ENCODE peak calls at places on chromosomes 2 and 18, in ten cellular contexts. W, K, C, J, P, M, F, A, N and V are unnamed samples.

GRCh38 chr2:187210726-187211125 is 237.3 kb downstream of the CALCRL start:
- DNase-seq in W (no peak), K (no peak), C (no peak), J (no peak), P (no peak), M (no peak), F (no peak), A (no peak), N (no peak), V (no peak)

GRCh38 chr2:23385748-23386421 is 906 bp downstream of the KLHL29 start:
- DNase-seq in W (peak; percentile 25), K (peak; percentile 59), C (no peak), J (no peak), P (no peak), M (no peak), F (no peak), A (no peak), N (peak; percentile 39), V (no peak)

GRCh38 chr2:48414980-48415764 is 114.8 kb upstream of the STON1 start:
- DNase-seq in W (no peak), K (peak; percentile 21), C (no peak), J (no peak), P (no peak), M (no peak), F (no peak), A (no peak), N (no peak), V (no peak)

GRCh38 chr2:156199588-156199987 is 132.9 kb downstream of the NR4A2 start:
- DNase-seq in W (no peak), K (no peak), C (no peak), J (no peak), P (no peak), M (no peak), F (no peak), A (no peak), N (no peak), V (no peak)

GRCh38 chr2:190354003-190354690 is 10.8 kb downstream of the INPP1 start:
- DNase-seq in W (peak; percentile 39), K (no peak), C (no peak), J (peak; percentile 26), P (no peak), M (no peak), F (no peak), A (no peak), N (no peak), V (no peak)

GRCh38 chr2:61951876-61952275 is 46.4 kb downstream of the COMMD1 start:
- DNase-seq in W (no peak), K (no peak), C (no peak), J (no peak), P (no peak), M (no peak), F (no peak), A (no peak), N (no peak), V (no peak)

GRCh38 chr2:204024503-204024902 is 87.9 kb downstream of the ICOS start:
- DNase-seq in W (no peak), K (peak; percentile 73), C (peak; percentile 37), J (no peak), P (peak; percentile 33), M (no peak), F (no peak), A (no peak), N (no peak), V (peak; percentile 27)

GRCh38 chr2:140442319-140442718 is 1662.1 kb upstream of the NXPH2 start:
- DNase-seq in W (no peak), K (no peak), C (no peak), J (no peak), P (no peak), M (no peak), F (no peak), A (no peak), N (no peak), V (no peak)

GRCh38 chr2:160367887-160368286 is 125.7 kb downstream of the RBMS1 start:
- DNase-seq in W (no peak), K (peak; percentile 25), C (peak; percentile 8), J (no peak), P (no peak), M (no peak), F (no peak), A (no peak), N (peak; percentile 33), V (no peak)

GRCh38 chr2:33598472-33599174 is 476 bp downstream of the FAM98A start:
- DNase-seq in W (peak; percentile 38), K (peak; percentile 47), C (no peak), J (no peak), P (peak; percentile 15), M (no peak), F (peak; percentile 12), A (peak; percentile 60), N (peak; percentile 40), V (peak; percentile 49)

GRCh38 chr2:1729264-1729663 is 15.1 kb downstream of the PXDN start:
- DNase-seq in W (no peak), K (no peak), C (no peak), J (peak; percentile 2), P (no peak), M (no peak), F (no peak), A (no peak), N (peak; percentile 4), V (no peak)

GRCh38 chr2:1727101-1727771 is 17.1 kb downstream of the PXDN start:
- DNase-seq in W (no peak), K (no peak), C (no peak), J (peak; percentile 24), P (no peak), M (no peak), F (no peak), A (no peak), N (peak; percentile 10), V (peak; percentile 27)

GRCh38 chr2:1730047-1730937 is 14.0 kb downstream of the PXDN start:
- DNase-seq in W (no peak), K (peak; percentile 56), C (no peak), J (peak; percentile 8), P (no peak), M (no peak), F (no peak), A (no peak), N (peak; percentile 25), V (peak; percentile 19)

GRCh38 chr2:1727796-1728474 is 16.4 kb downstream of the PXDN start:
- DNase-seq in W (no peak), K (no peak), C (no peak), J (peak; percentile 2), P (no peak), M (no peak), F (no peak), A (no peak), N (peak; percentile 12), V (no peak)

GRCh38 chr2:1728821-1729220 is 15.5 kb downstream of the PXDN start:
- DNase-seq in W (peak; percentile 41), K (peak; percentile 79), C (peak; percentile 72), J (peak; percentile 37), P (no peak), M (no peak), F (no peak), A (no peak), N (peak; percentile 16), V (peak; percentile 75)
- H3K4me1 ChIP-seq in W (peaks cover 21% of the 10 kb centered on the region), K (peaks cover 37% of the 10 kb centered on the region), C (peaks cover 25% of the 10 kb centered on the region), J (peaks cover 50% of the 10 kb centered on the region), P (peaks cover 39% of the 10 kb centered on the region), M (no peaks in the 10 kb centered on the region), F (peaks cover 60% of the 10 kb centered on the region), A (no peaks in the 10 kb centered on the region), N (peaks cover 5% of the 10 kb centered on the region), V (peaks cover 47% of the 10 kb centered on the region)

DNA sequence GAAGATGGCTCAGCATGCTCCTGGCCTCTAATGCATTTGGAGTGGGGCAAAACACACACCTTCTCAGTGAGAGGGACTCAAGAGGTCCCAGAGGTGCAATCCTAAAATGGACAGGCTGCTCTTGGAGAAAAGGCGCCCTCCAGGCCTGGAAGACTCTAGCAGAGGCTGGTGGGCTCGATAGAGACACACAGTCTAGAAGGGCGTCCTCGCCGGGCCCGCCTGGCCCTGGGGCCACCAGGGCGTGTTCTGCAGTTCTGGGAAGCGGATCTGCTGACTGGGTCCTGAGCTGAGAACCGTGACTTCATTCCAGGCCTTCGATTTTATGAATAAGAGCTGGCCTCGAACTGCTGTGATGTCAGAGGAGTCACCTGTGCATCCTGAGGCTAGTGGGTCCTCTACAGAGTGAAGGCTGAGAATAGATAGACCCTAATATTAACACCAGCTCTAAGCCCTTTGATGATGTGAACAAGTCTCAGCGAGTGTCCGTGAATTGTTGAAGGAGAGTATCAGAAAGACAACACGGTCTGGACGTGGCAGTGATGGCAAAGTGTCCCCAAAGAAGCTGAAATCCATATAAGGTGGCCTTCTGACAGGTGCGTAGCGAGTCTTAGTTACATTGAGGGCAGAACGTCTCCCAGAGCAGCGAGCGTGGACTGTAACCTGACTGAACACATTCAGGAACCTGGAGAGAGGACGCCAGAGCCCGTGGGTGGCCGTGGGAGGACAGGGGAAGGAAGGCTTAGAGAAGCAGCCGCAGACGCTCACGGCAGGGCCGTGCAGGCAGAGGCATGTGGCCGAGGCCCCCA is 136.9 kb downstream of the PTGR3 start:
- DNase-seq in W (no peak), K (no peak), C (no peak), J (no peak), P (no peak), M (no peak), F (no peak), A (no peak), N (no peak), V (no peak)
- H3K27ac ChIP-seq in W (no peak overlapping the region), K (no peak overlapping the region), C (no peak overlapping the region), J (peak overlapping the region; percentile 63), P (no peak overlapping the region), M (peak overlapping the region; percentile 74), F (no peak overlapping the region), A (peak overlapping the region; percentile 66), N (no peak overlapping the region), V (no peak overlapping the region)

DNA sequence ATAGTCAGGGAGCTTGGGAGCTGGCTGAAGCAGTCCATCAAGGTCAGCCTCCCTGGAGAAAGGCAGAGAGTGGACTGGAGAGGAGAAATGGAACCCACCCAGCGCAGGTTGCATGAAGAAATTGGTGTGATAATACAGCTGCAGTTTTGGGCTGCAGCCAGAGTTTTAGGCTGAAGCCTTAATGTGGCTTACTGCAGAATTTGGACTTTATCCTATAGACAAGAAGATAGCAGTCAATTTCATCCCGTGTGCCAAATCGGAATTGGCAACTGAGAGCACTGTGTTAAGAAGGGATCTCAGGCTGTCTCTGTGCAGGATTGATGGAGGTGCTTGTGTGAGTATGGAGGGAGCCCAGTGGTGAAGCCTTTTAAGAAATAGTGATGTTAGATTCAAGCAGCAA is 7.5 kb downstream of the SGPP2 start:
- DNase-seq in W (no peak), K (no peak), C (no peak), J (no peak), P (no peak), M (no peak), F (no peak), A (no peak), N (no peak), V (no peak)
- H3K27me3 ChIP-seq in W (no peaks in the 10 kb centered on the region), K (peaks cover 91% of the 10 kb centered on the region), C (no peaks in the 10 kb centered on the region), J (no peaks in the 10 kb centered on the region), P (peaks cover 4% of the 10 kb centered on the region), M (no peaks in the 10 kb centered on the region), F (no peaks in the 10 kb centered on the region), A (no peaks in the 10 kb centered on the region), N (no peaks in the 10 kb centered on the region), V (no peaks in the 10 kb centered on the region)

DNA sequence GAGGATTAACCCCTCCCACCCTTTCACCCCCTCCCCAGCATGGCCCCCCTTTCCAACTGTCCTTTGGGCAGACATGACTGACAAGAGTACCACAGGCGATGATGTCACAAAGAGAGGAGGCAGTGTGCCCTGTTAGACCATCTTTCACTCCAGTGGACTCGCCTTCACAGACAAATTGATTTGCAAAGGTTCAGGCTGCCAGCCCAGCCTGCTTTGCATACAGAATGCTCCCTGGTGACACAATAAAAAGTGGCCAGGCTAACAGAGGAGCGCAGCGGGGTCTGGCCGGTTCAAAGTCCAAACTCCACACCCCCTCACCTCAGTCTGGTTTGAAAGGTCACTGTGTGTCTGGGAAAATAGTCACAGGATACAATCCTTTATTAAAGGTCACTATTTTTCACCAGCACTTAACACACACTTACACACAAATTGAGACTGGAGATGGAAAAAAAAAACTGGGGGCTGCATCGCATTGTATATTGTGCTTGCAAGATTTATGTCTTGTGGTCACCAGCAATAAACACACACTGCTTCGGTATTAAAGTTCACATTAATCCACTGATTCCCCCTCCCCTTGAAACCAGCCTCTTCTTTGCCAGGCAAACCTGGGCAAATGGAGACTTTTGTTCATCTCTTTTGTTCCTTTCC is 236.9 kb downstream of the BCL11A start:
- DNase-seq in W (no peak), K (no peak), C (no peak), J (no peak), P (peak; percentile 38), M (no peak), F (no peak), A (no peak), N (no peak), V (no peak)
- H3K4me1 ChIP-seq in W (peaks cover 15% of the 10 kb centered on the region), K (peaks cover 29% of the 10 kb centered on the region), C (no peaks in the 10 kb centered on the region), J (peaks cover 5% of the 10 kb centered on the region), P (peaks cover 3% of the 10 kb centered on the region), M (no peaks in the 10 kb centered on the region), F (no peaks in the 10 kb centered on the region), A (no peaks in the 10 kb centered on the region), N (no peaks in the 10 kb centered on the region), V (no peaks in the 10 kb centered on the region)